ENCODE peak calls at places on chromosomes 16 and 17, in five cellular contexts. A, H, B, I and Q are unnamed samples.

GRCh38 chr16:49471038-49471727 is 97.6 kb downstream of the C16orf78 start:
- DNase-seq in A (no peak), H (no peak), B (no peak), I (peak), Q (no peak)

GRCh38 chr17:14752007-14752406 is 451.1 kb downstream of the HS3ST3B1 start:
- DNase-seq in A (no peak), H (no peak), B (no peak), I (no peak), Q (no peak)

GRCh38 chr16:3999479-3999868 is 116.8 kb downstream of the ADCY9 start:
- DNase-seq in A (peak), H (no peak), B (peak), I (no peak), Q (no peak)

GRCh38 chr16:2038359-2039285 is 9.0 kb downstream of the NTHL1 start:
- DNase-seq in A (peak), H (no peak), B (no peak), I (no peak), Q (no peak)

GRCh38 chr17:65163990-65164495 is 26.9 kb downstream of the RGS9 start:
- DNase-seq in A (no peak), H (peak), B (no peak), I (peak), Q (peak)

GRCh38 chr16:88907768-88908167 is 41.3 kb upstream of the PABPN1L start:
- DNase-seq in A (no peak), H (no peak), B (no peak), I (no peak), Q (no peak)

GRCh38 chr16:27498916-27499658 is 50.6 kb downstream of the GTF3C1 start:
- DNase-seq in A (no peak), H (no peak), B (no peak), I (no peak), Q (no peak)

GRCh38 chr16:74034862-74035261 is 261.8 kb upstream of the PSMD7 start:
- DNase-seq in A (no peak), H (peak), B (peak), I (no peak), Q (no peak)

GRCh38 chr17:50508573-50509460 is 578 bp downstream of the MYCBPAP start:
- DNase-seq in A (no peak), H (no peak), B (no peak), I (no peak), Q (no peak)

GRCh38 chr17:47952181-47953021 is 5.3 kb downstream of the PRR15L start:
- DNase-seq in A (no peak), H (no peak), B (no peak), I (peak), Q (no peak)

GRCh38 chr16:28823291-28823718 is 506 bp downstream of the ATXN2L start:
- DNase-seq in A (no peak), H (no peak), B (peak), I (no peak), Q (no peak)

GRCh38 chr16:84925092-84925772 is 86.1 kb downstream of the ZDHHC7 start:
- DNase-seq in A (peak), H (peak), B (peak), I (peak), Q (peak)
- TF ChIP-seq CTCF in A (peak), H (peak), B (peak), I (peak), Q (peak)

GRCh38 chr16:30395155-30395991 is at the start of gene ZNF48:
- DNase-seq in A (peak), H (peak), B (peak), I (peak), Q (peak)
- TF ChIP-seq CTCF in A (peak), H (peak), B (no peak), I (no peak), Q (peak)

GRCh38 chr16:66925322-66925840 is at the start of gene RRAD:
- DNase-seq in A (peak), H (no peak), B (peak), I (no peak), Q (peak)

GRCh38 chr16:66923866-66924265 is 1.5 kb downstream of the RRAD start:
- DNase-seq in A (no peak), H (no peak), B (no peak), I (no peak), Q (no peak)

GRCh38 chr16:66924527-66925321 is 611 bp downstream of the RRAD start:
- DNase-seq in A (peak), H (peak), B (peak), I (peak), Q (peak)

GRCh38 chr16:66921758-66922450 is 3.2 kb upstream of the CDH16 start:
- DNase-seq in A (no peak), H (no peak), B (no peak), I (no peak), Q (no peak)

GRCh38 chr16:66923247-66923851 is 2.0 kb downstream of the RRAD start:
- DNase-seq in A (peak), H (no peak), B (no peak), I (no peak), Q (no peak)
- TF ChIP-seq CTCF in A (no peak), H (no peak), B (no peak), I (no peak), Q (no peak)

DNA sequence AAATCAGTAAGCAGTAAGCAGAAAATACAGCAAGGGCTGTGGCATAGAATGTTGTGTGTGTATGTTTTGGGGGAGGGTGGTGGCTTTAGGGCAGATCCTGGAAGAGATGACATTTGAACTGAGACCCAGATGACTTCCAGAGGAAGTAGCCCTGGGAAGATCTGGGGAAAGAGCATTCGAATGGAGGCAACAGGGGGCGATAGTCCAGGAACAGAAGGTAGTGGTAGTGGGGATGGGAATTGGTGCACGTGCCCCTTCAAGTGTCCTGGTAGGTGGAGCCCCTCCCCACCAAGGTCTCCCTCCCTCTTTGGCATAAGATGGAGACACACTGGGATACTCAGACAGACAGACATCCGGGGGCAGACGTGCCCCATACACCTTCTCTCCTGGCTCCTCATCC is 14.1 kb downstream of the ARHGEF15 start:
- DNase-seq in A (no peak), H (no peak), B (no peak), I (no peak), Q (peak)
- TF ChIP-seq CTCF in A (no peak), H (no peak), B (no peak), I (no peak), Q (no peak)

GRCh38 chr17:63568563-63568962 is 18.3 kb downstream of the DCAF7 start:
- DNase-seq in A (no peak), H (no peak), B (no peak), I (no peak), Q (no peak)

GRCh38 chr17:63578027-63578768 is 22.5 kb upstream of the TACO1 start:
- DNase-seq in A (no peak), H (no peak), B (no peak), I (no peak), Q (no peak)

GRCh38 chr17:63578769-63579111 is 22.0 kb upstream of the TACO1 start:
- DNase-seq in A (no peak), H (no peak), B (no peak), I (no peak), Q (no peak)

GRCh38 chr17:63571632-63572310 is 21.5 kb downstream of the DCAF7 start:
- DNase-seq in A (no peak), H (no peak), B (peak), I (no peak), Q (no peak)

DNA sequence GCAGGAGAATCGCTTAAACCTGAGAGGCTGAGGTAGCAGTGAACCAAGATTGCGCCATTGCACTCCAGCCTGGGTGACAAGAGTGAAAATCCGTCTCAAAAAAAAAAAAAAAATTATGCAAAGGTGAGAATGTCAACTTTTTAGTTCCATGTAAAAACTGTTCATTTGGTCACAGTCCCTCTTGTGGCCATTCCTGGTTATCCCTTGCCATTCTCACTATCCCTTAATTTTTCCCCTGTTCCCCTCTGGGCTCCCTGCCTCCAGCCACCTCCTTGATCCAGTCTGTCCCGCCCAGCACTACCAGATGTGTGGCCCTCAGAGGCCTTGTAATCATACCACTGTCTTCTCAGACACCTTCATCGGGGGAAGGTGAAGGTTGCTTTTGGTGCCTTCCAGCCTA is 23.4 kb downstream of the DCAF7 start:
- DNase-seq in A (no peak), H (no peak), B (no peak), I (no peak), Q (no peak)
- TF ChIP-seq CTCF in A (peak), H (no peak), B (peak), I (peak), Q (no peak)

GRCh38 chr16:82819286-82819685 is 192.5 kb downstream of the CDH13 start:
- DNase-seq in A (no peak), H (no peak), B (no peak), I (no peak), Q (no peak)

DNA sequence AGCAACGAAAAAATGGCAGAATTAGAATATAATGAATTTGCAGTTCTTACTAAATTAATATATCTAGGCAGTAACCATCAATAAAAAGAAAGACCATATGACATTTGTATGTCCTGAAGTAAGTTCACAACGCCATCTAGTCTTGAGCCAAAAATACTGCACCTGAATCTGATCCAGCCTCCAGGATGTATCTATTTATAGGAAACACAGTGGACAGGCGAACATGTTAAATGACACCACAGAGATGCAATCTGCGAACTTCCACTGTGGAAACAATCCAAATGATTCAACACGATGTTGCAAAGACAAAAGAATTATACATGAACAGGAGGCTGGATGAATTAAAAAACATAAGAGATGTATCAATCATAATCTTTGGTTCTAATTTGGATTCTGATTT is 197.6 kb downstream of the CDH13 start:
- DNase-seq in A (no peak), H (no peak), B (no peak), I (no peak), Q (no peak)
- TF ChIP-seq CTCF in A (no peak), H (no peak), B (no peak), I (no peak), Q (no peak)